ENCODE peak calls at places on chromosomes 12 and 14, in seven cellular contexts. One of them, this sample, is unnamed.

GRCh38 chr14:21025374-21026151 is 702 bp upstream of the NDRG2 start:
- DNase-seq in HepG2: no peak
- DNase-seq in K562: peak; percentile 53
- DNase-seq in HCT116: no peak
- DNase-seq in SK-N-SH: peak; percentile 63
- DNase-seq in GM12878: no peak
- DNase-seq in H1: peak; percentile 85
- DNase-seq in this sample: no peak

GRCh38 chr14:55398679-55399078 is 13.0 kb downstream of the ATG14 start:
- DNase-seq in H1: no peak
- DNase-seq in K562: peak; percentile 52
- DNase-seq in SK-N-SH: no peak
- DNase-seq in HepG2: no peak
- DNase-seq in GM12878: no peak
- DNase-seq in HCT116: peak; percentile 73
- DNase-seq in this sample: peak; percentile 68

GRCh38 chr14:73238262-73238852 is 1.1 kb downstream of the PAPLN start:
- DNase-seq in K562: no peak
- DNase-seq in H1: no peak
- DNase-seq in GM12878: no peak
- DNase-seq in HepG2: peak; percentile 47
- DNase-seq in SK-N-SH: no peak
- DNase-seq in HCT116: peak; percentile 6
- DNase-seq in this sample: no peak

GRCh38 chr12:99984271-99985128 is at the start of gene ANKS1B:
- DNase-seq in K562: peak; percentile 52
- DNase-seq in GM12878: no peak
- DNase-seq in SK-N-SH: peak; percentile 89
- DNase-seq in H1: peak; percentile 83
- DNase-seq in HCT116: no peak
- DNase-seq in HepG2: no peak
- DNase-seq in this sample: no peak

GRCh38 chr12:30836656-30837445 is 82.1 kb upstream of the CAPRIN2 start:
- DNase-seq in K562: no peak
- DNase-seq in GM12878: no peak
- DNase-seq in SK-N-SH: no peak
- DNase-seq in HepG2: no peak
- DNase-seq in H1: no peak
- DNase-seq in HCT116: no peak
- DNase-seq in this sample: no peak

GRCh38 chr12:107287436-107288413 is 194.4 kb upstream of the CRY1 start:
- DNase-seq in K562: no peak
- DNase-seq in H1: no peak
- DNase-seq in HepG2: no peak
- DNase-seq in SK-N-SH: no peak
- DNase-seq in GM12878: no peak
- DNase-seq in HCT116: no peak
- DNase-seq in this sample: no peak

GRCh38 chr12:99111600-99111999 is 466.5 kb downstream of the APAF1 start:
- DNase-seq in SK-N-SH: no peak
- DNase-seq in H1: no peak
- DNase-seq in GM12878: no peak
- DNase-seq in K562: no peak
- DNase-seq in HCT116: no peak
- DNase-seq in HepG2: no peak
- DNase-seq in this sample: no peak

GRCh38 chr12:68042212-68042699 is 53.0 kb downstream of the IFNG-AS1 start:
- DNase-seq in HepG2: peak; percentile 3
- DNase-seq in H1: no peak
- DNase-seq in SK-N-SH: no peak
- DNase-seq in K562: no peak
- DNase-seq in HCT116: no peak
- DNase-seq in GM12878: peak; percentile 65
- DNase-seq in this sample: no peak

GRCh38 chr12:96047621-96048211 is 12.3 kb upstream of the LTA4H start:
- DNase-seq in SK-N-SH: no peak
- DNase-seq in HCT116: peak; percentile 93
- DNase-seq in HepG2: peak; percentile 27
- DNase-seq in H1: no peak
- DNase-seq in GM12878: peak; percentile 68
- DNase-seq in K562: peak; percentile 26
- DNase-seq in this sample: no peak

GRCh38 chr14:103729496-103730448 is 14.2 kb downstream of the ZFYVE21 start:
- DNase-seq in HepG2: no peak
- DNase-seq in GM12878: no peak
- DNase-seq in SK-N-SH: no peak
- DNase-seq in K562: peak; percentile 19
- DNase-seq in H1: no peak
- DNase-seq in HCT116: no peak
- DNase-seq in this sample: no peak

GRCh38 chr14:32017587-32017986 is 59.5 kb upstream of the ARHGAP5 start:
- DNase-seq in K562: no peak
- DNase-seq in HepG2: no peak
- DNase-seq in SK-N-SH: no peak
- DNase-seq in GM12878: no peak
- DNase-seq in HCT116: no peak
- DNase-seq in H1: no peak
- DNase-seq in this sample: no peak

GRCh38 chr14:34227834-34228662 is 234.0 kb downstream of the SPTSSA start:
- DNase-seq in HCT116: peak; percentile 37
- DNase-seq in K562: peak; percentile 70
- DNase-seq in SK-N-SH: peak; percentile 81
- DNase-seq in GM12878: no peak
- DNase-seq in H1: peak; percentile 83
- DNase-seq in HepG2: peak; percentile 72
- DNase-seq in this sample: peak; percentile 28

GRCh38 chr12:1815814-1816729 is 4.3 kb upstream of the LRTM2 start:
- DNase-seq in HepG2: peak; percentile 48
- DNase-seq in HCT116: no peak
- DNase-seq in K562: no peak
- DNase-seq in H1: no peak
- DNase-seq in GM12878: no peak
- DNase-seq in SK-N-SH: peak; percentile 43
- DNase-seq in this sample: no peak

GRCh38 chr12:12685305-12685704 is 10.7 kb downstream of the GPR19 start:
- DNase-seq in K562: no peak
- DNase-seq in HCT116: no peak
- DNase-seq in SK-N-SH: no peak
- DNase-seq in H1: peak; percentile 52
- DNase-seq in GM12878: no peak
- DNase-seq in HepG2: no peak
- DNase-seq in this sample: no peak

GRCh38 chr12:54360717-54361456 is 3.4 kb downstream of the GPR84 start:
- DNase-seq in K562: peak; percentile 93
- DNase-seq in HepG2: peak; percentile 82
- DNase-seq in SK-N-SH: peak; percentile 66
- DNase-seq in HCT116: peak; percentile 77
- DNase-seq in GM12878: no peak
- DNase-seq in H1: peak; percentile 93
- DNase-seq in this sample: peak; percentile 81

GRCh38 chr14:105467942-105468471 is 6.6 kb upstream of the CRIP2 start:
- DNase-seq in HepG2: no peak
- DNase-seq in K562: no peak
- DNase-seq in HCT116: no peak
- DNase-seq in H1: no peak
- DNase-seq in SK-N-SH: no peak
- DNase-seq in GM12878: no peak
- DNase-seq in this sample: no peak

GRCh38 chr12:49109631-49110172 is 945 bp downstream of the LMBR1L start:
- DNase-seq in HepG2: no peak
- DNase-seq in H1: no peak
- DNase-seq in K562: no peak
- DNase-seq in SK-N-SH: peak; percentile 34
- DNase-seq in HCT116: no peak
- DNase-seq in GM12878: no peak
- DNase-seq in this sample: no peak

GRCh38 chr14:68653108-68653507 is 139.8 kb downstream of the ZFP36L1 start:
- DNase-seq in H1: no peak
- DNase-seq in HCT116: no peak
- DNase-seq in K562: no peak
- DNase-seq in HepG2: no peak
- DNase-seq in GM12878: no peak
- DNase-seq in SK-N-SH: no peak
- DNase-seq in this sample: no peak

GRCh38 chr12:19018302-19018980 is 111.1 kb upstream of the PLEKHA5 start:
- DNase-seq in K562: no peak
- DNase-seq in GM12878: no peak
- DNase-seq in H1: no peak
- DNase-seq in SK-N-SH: no peak
- DNase-seq in HepG2: no peak
- DNase-seq in HCT116: no peak
- DNase-seq in this sample: no peak

GRCh38 chr14:71475916-71476315 is 456.3 kb upstream of the RGS6 start:
- DNase-seq in H1: no peak
- DNase-seq in HepG2: no peak
- DNase-seq in GM12878: no peak
- DNase-seq in HCT116: no peak
- DNase-seq in SK-N-SH: no peak
- DNase-seq in K562: no peak
- DNase-seq in this sample: no peak

GRCh38 chr14:71482701-71483100 is 449.5 kb upstream of the RGS6 start:
- DNase-seq in HCT116: no peak
- DNase-seq in GM12878: no peak
- DNase-seq in HepG2: no peak
- DNase-seq in H1: no peak
- DNase-seq in SK-N-SH: no peak
- DNase-seq in K562: no peak
- DNase-seq in this sample: no peak

GRCh38 chr14:71474866-71475265 is 457.4 kb upstream of the RGS6 start:
- DNase-seq in H1: no peak
- DNase-seq in HCT116: no peak
- DNase-seq in SK-N-SH: no peak
- DNase-seq in GM12878: no peak
- DNase-seq in K562: no peak
- DNase-seq in HepG2: no peak
- DNase-seq in this sample: no peak

GRCh38 chr14:71481215-71481614 is 451.0 kb upstream of the RGS6 start:
- DNase-seq in H1: no peak
- DNase-seq in SK-N-SH: no peak
- DNase-seq in HepG2: no peak
- DNase-seq in K562: no peak
- DNase-seq in HCT116: no peak
- DNase-seq in GM12878: no peak
- DNase-seq in this sample: no peak

DNA sequence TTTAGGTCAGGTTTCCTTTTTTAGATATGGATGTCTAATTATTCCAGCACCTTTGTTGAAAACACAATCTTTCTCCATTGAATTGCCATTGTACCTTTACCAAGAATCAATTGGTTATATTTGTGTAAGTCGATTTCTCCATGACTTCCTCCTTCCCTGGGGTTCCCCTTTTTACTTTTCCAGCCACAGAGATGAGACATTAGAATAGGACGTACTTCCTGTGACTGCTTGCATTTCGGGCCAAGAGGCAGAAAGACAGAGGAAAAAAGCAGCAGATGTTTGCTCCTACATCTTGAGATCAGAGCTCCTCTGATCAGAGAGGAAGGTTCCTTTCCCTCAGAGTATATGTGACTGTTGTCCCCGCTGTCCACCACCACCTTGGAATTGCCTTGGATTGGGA is 453.7 kb upstream of the RGS6 start:
- DNase-seq in HCT116: no peak
- DNase-seq in SK-N-SH: no peak
- DNase-seq in GM12878: no peak
- DNase-seq in K562: no peak
- DNase-seq in HepG2: no peak
- DNase-seq in H1: no peak
- DNase-seq in this sample: no peak
- TF ChIP-seq SIN3A in HCT116: no peak
- TF ChIP-seq SIN3A in SK-N-SH: no peak
- TF ChIP-seq SIN3A in GM12878: no peak
- TF ChIP-seq SIN3A in K562: no peak
- TF ChIP-seq SIN3A in HepG2: no peak
- TF ChIP-seq SIN3A in H1: no peak
- TF ChIP-seq SIN3A in this sample: no peak

DNA sequence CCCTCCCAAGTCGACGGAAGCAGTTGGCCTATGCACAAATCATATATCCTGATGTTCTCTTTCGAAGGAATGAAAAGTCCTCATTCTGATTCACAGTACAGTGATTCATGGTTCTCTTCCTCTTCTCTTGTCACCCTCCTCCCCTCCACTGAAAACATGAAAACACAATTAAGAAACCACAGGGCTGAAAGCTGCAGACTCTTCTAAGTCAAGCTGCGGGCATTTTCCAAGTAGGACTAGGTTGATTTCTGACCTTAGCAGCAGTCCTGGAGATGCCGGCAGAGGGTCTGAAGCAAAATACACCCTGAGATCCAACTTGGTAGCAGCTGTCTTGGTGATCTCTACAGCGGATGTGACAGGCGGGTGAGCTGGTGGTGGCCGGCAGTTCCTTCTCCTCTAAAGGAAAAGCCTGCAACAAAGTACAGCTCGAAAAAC is 6.2 kb downstream of the TMCC3 start:
- DNase-seq in HepG2: no peak
- DNase-seq in HCT116: no peak
- DNase-seq in GM12878: peak; percentile 26
- DNase-seq in SK-N-SH: no peak
- DNase-seq in K562: no peak
- DNase-seq in H1: no peak
- DNase-seq in this sample: peak; percentile 22
- H3K27ac ChIP-seq in HepG2: no peak overlapping the region
- H3K27ac ChIP-seq in HCT116: no peak overlapping the region
- H3K27ac ChIP-seq in GM12878: peak overlapping the region; percentile 9
- H3K27ac ChIP-seq in SK-N-SH: peak overlapping the region; percentile 61
- H3K27ac ChIP-seq in K562: no peak overlapping the region
- H3K27ac ChIP-seq in H1: no peak overlapping the region
- H3K27ac ChIP-seq in this sample: no peak overlapping the region

DNA sequence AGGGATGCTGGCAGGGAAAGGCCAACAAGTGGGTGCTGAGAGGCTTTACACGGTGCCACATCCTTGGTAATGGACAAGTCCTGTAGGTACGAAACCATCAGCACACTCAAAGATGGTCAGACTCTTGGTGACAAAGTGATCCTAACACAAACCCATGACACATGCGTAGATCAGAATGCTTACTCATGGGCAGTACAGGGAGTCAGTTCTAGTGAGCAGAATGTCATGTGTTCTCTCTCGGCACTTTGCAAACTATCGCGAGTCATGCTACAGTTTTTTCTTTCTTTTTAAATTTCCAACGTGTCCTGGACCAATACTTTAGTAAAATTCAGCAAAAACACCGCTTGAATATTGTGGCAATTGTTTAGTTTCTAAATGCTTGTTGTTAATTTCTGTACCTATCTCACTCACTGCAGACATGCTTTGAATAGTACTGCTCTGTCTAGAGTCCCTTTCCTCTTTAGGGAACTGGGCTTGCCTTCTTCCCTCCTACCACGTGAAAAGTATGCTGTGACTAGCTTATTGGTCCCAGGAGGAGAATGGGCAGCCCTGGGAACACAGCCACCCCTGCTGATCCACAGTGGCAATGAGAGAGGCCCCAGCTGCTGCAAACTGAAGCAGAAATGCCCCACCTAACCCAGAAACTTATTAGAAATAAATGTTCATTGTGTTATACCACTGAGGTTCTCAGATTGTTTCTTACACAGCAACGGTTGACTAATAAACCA is 62.4 kb downstream of the UBR7 start:
- DNase-seq in K562: peak; percentile 57
- DNase-seq in GM12878: no peak
- DNase-seq in HCT116: no peak
- DNase-seq in HepG2: peak; percentile 24
- DNase-seq in SK-N-SH: no peak
- DNase-seq in H1: no peak
- DNase-seq in this sample: peak; percentile 45
- TF ChIP-seq SIN3A in K562: no peak
- TF ChIP-seq SIN3A in GM12878: no peak
- TF ChIP-seq SIN3A in HCT116: no peak
- TF ChIP-seq SIN3A in HepG2: no peak
- TF ChIP-seq SIN3A in SK-N-SH: no peak
- TF ChIP-seq SIN3A in H1: no peak
- TF ChIP-seq SIN3A in this sample: no peak

GRCh38 chr12:39612250-39612649 is 7.4 kb downstream of the ABCD2 start:
- DNase-seq in SK-N-SH: no peak
- DNase-seq in K562: no peak
- DNase-seq in H1: no peak
- DNase-seq in GM12878: no peak
- DNase-seq in HCT116: no peak
- DNase-seq in HepG2: no peak
- DNase-seq in this sample: no peak
- H3K27ac ChIP-seq in SK-N-SH: no peak overlapping the region
- H3K27ac ChIP-seq in K562: no peak overlapping the region
- H3K27ac ChIP-seq in H1: no peak overlapping the region
- H3K27ac ChIP-seq in GM12878: no peak overlapping the region
- H3K27ac ChIP-seq in HCT116: no peak overlapping the region
- H3K27ac ChIP-seq in HepG2: no peak overlapping the region
- H3K27ac ChIP-seq in this sample: no peak overlapping the region

This sample was measured in Panc1.